ENCODE peak calls at places on chromosomes 7 and 10, in eight cellular contexts. One of them, this sample, is unnamed.

GRCh38 chr10:35870665-35871310 is 228.7 kb upstream of the FZD8 start:
- DNase-seq in colonic mucosa: no peak
- DNase-seq in IMR-90: no peak
- DNase-seq in HFF-Myc: no peak
- DNase-seq in brain microvascular endothelial cell: no peak
- DNase-seq in lower leg skin: no peak
- DNase-seq in cardiac fibroblast: no peak
- DNase-seq in upper lobe of right lung: no peak
- DNase-seq in this sample: no peak

GRCh38 chr10:114022751-114023150 is 20.9 kb upstream of the ADRB1 start:
- DNase-seq in HFF-Myc: no peak
- DNase-seq in upper lobe of right lung: no peak
- DNase-seq in IMR-90: no peak
- DNase-seq in cardiac fibroblast: no peak
- DNase-seq in lower leg skin: no peak
- DNase-seq in colonic mucosa: no peak
- DNase-seq in brain microvascular endothelial cell: no peak
- DNase-seq in this sample: no peak

GRCh38 chr7:123624527-123625183 is 23.0 kb downstream of the ASB15 start:
- DNase-seq in lower leg skin: no peak
- DNase-seq in cardiac fibroblast: peak; percentile 58
- DNase-seq in upper lobe of right lung: peak; percentile 67
- DNase-seq in colonic mucosa: peak; percentile 39
- DNase-seq in IMR-90: peak; percentile 25
- DNase-seq in brain microvascular endothelial cell: no peak
- DNase-seq in HFF-Myc: no peak
- DNase-seq in this sample: peak; percentile 3

GRCh38 chr7:94195813-94196212 is 191.7 kb upstream of the BET1 start:
- DNase-seq in HFF-Myc: no peak
- DNase-seq in upper lobe of right lung: no peak
- DNase-seq in cardiac fibroblast: no peak
- DNase-seq in IMR-90: no peak
- DNase-seq in colonic mucosa: no peak
- DNase-seq in brain microvascular endothelial cell: no peak
- DNase-seq in lower leg skin: no peak
- DNase-seq in this sample: no peak

GRCh38 chr10:29177266-29177832 is 111.5 kb upstream of the LYZL1 start:
- DNase-seq in lower leg skin: no peak
- DNase-seq in upper lobe of right lung: no peak
- DNase-seq in HFF-Myc: no peak
- DNase-seq in cardiac fibroblast: no peak
- DNase-seq in IMR-90: no peak
- DNase-seq in brain microvascular endothelial cell: no peak
- DNase-seq in colonic mucosa: no peak
- DNase-seq in this sample: no peak

GRCh38 chr7:47638679-47639306 is 56.9 kb upstream of the TNS3 start:
- DNase-seq in IMR-90: peak; percentile 69
- DNase-seq in colonic mucosa: peak; percentile 50
- DNase-seq in lower leg skin: no peak
- DNase-seq in cardiac fibroblast: no peak
- DNase-seq in brain microvascular endothelial cell: no peak
- DNase-seq in HFF-Myc: no peak
- DNase-seq in upper lobe of right lung: no peak
- DNase-seq in this sample: no peak

GRCh38 chr7:96921231-96921630 is 84.1 kb upstream of the DLX6 start:
- DNase-seq in lower leg skin: no peak
- DNase-seq in HFF-Myc: no peak
- DNase-seq in IMR-90: no peak
- DNase-seq in cardiac fibroblast: no peak
- DNase-seq in brain microvascular endothelial cell: no peak
- DNase-seq in upper lobe of right lung: no peak
- DNase-seq in colonic mucosa: no peak
- DNase-seq in this sample: no peak

GRCh38 chr7:70267381-70267780 is 669.1 kb downstream of the AUTS2 start:
- DNase-seq in colonic mucosa: no peak
- DNase-seq in IMR-90: no peak
- DNase-seq in HFF-Myc: no peak
- DNase-seq in upper lobe of right lung: no peak
- DNase-seq in brain microvascular endothelial cell: no peak
- DNase-seq in cardiac fibroblast: no peak
- DNase-seq in lower leg skin: no peak
- DNase-seq in this sample: no peak

GRCh38 chr7:47330561-47331178 is 251.2 kb downstream of the TNS3 start:
- DNase-seq in colonic mucosa: no peak
- DNase-seq in IMR-90: no peak
- DNase-seq in cardiac fibroblast: no peak
- DNase-seq in lower leg skin: peak; percentile 80
- DNase-seq in HFF-Myc: no peak
- DNase-seq in upper lobe of right lung: no peak
- DNase-seq in brain microvascular endothelial cell: no peak
- DNase-seq in this sample: no peak

GRCh38 chr7:123948122-123948521 is 23.1 kb downstream of the SPAM1 start:
- DNase-seq in colonic mucosa: no peak
- DNase-seq in brain microvascular endothelial cell: no peak
- DNase-seq in lower leg skin: no peak
- DNase-seq in HFF-Myc: no peak
- DNase-seq in upper lobe of right lung: no peak
- DNase-seq in IMR-90: no peak
- DNase-seq in cardiac fibroblast: no peak
- DNase-seq in this sample: no peak

GRCh38 chr7:493661-494251 is 25.9 kb downstream of the PDGFA start:
- DNase-seq in cardiac fibroblast: no peak
- DNase-seq in upper lobe of right lung: peak; percentile 55
- DNase-seq in colonic mucosa: no peak
- DNase-seq in brain microvascular endothelial cell: no peak
- DNase-seq in HFF-Myc: no peak
- DNase-seq in lower leg skin: no peak
- DNase-seq in IMR-90: no peak
- DNase-seq in this sample: no peak

GRCh38 chr7:2510909-2511768 is 8.4 kb upstream of the LFNG start:
- DNase-seq in upper lobe of right lung: no peak
- DNase-seq in lower leg skin: no peak
- DNase-seq in cardiac fibroblast: no peak
- DNase-seq in HFF-Myc: no peak
- DNase-seq in colonic mucosa: peak; percentile 70
- DNase-seq in IMR-90: no peak
- DNase-seq in brain microvascular endothelial cell: no peak
- DNase-seq in this sample: no peak

GRCh38 chr7:494906-495305 is 24.7 kb downstream of the PDGFA start:
- DNase-seq in lower leg skin: no peak
- DNase-seq in brain microvascular endothelial cell: no peak
- DNase-seq in IMR-90: no peak
- DNase-seq in colonic mucosa: no peak
- DNase-seq in upper lobe of right lung: peak; percentile 60
- DNase-seq in cardiac fibroblast: no peak
- DNase-seq in HFF-Myc: no peak
- DNase-seq in this sample: no peak

GRCh38 chr7:159156436-159157245 is 12.0 kb upstream of the VIPR2 start:
- DNase-seq in cardiac fibroblast: no peak
- DNase-seq in HFF-Myc: no peak
- DNase-seq in lower leg skin: no peak
- DNase-seq in brain microvascular endothelial cell: no peak
- DNase-seq in upper lobe of right lung: no peak
- DNase-seq in IMR-90: no peak
- DNase-seq in colonic mucosa: no peak
- DNase-seq in this sample: no peak

DNA sequence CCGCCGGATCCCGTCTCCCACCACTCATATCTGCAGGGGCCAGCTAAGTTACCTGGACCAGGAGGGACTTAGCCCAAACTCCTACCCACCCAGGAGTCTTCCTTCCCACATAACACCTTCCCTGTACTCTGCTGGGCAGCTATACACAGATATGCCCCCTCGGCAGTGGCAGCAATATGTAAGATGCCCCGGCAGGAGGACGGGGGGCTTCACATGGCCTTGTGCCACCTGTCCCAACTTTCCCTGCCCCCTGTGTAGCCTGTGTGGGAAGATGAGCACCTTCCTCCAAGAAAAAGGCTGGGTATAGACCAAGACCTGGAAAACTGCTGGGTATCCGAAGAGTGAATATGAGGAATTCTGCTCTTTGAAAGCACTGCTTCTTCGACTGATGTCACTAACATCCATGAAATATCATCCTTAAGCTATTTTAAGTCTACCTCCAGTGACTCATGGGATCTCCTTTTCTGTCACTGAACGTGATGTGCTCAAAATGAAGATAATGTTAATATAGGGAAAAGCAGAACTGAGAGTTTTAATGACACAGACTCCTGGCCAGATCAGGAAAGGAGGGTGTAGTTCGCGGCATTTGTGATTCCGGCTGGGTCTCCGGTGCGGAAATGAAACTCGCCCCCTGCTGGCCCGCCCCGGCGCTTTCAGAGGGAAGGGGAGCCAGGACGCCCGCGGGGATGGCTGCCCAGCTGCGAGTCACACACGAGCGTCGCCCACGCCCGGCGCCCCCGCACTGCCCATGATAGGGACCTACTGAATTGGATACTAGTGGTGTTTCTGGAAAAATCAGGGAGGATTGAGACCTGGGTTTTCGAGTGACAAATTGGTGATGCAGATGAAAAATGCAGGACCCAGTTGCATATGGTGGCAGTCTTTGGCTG is 256.9 kb upstream of the NFE2L3 start:
- DNase-seq in IMR-90: peak; percentile 2
- DNase-seq in colonic mucosa: peak; percentile 83
- DNase-seq in upper lobe of right lung: peak; percentile 87
- DNase-seq in HFF-Myc: peak; percentile 1
- DNase-seq in cardiac fibroblast: peak; percentile 11
- DNase-seq in lower leg skin: peak; percentile 96
- DNase-seq in brain microvascular endothelial cell: peak; percentile 20
- DNase-seq in this sample: peak; percentile 11
- H3K4me3 ChIP-seq in IMR-90: peak overlapping the region; percentile 33
- H3K4me3 ChIP-seq in colonic mucosa: no peak overlapping the region
- H3K4me3 ChIP-seq in upper lobe of right lung: peak overlapping the region; percentile 0
- H3K4me3 ChIP-seq in HFF-Myc: no peak overlapping the region
- H3K4me3 ChIP-seq in cardiac fibroblast: no peak overlapping the region
- H3K4me3 ChIP-seq in lower leg skin: peak overlapping the region; percentile 10
- H3K4me3 ChIP-seq in brain microvascular endothelial cell: peak overlapping the region; percentile 9
- H3K4me3 ChIP-seq in this sample: peak overlapping the region; percentile 35

DNA sequence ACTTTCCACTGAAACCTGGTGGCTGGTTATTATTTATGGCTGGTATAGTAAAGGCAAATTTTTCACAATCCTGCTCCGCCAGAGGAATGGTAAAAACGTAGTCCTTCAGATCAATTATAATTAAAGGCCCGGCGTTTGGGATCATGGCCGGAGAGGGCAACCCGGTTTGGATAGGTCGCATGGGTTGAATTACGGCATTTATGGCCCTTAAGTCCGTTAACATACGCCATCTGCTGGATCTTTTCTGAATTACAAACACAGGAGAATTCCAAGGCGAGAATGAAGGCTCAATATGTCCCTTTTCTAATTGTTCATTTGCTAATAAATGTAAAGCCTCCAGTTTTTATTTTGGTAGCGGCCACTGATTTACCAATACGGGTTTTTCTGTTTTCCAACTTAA is 11.3 kb upstream of the TAS2R3 start:
- DNase-seq in upper lobe of right lung: no peak
- DNase-seq in cardiac fibroblast: peak; percentile 26
- DNase-seq in lower leg skin: no peak
- DNase-seq in HFF-Myc: no peak
- DNase-seq in brain microvascular endothelial cell: no peak
- DNase-seq in IMR-90: no peak
- DNase-seq in colonic mucosa: no peak
- DNase-seq in this sample: no peak
- TF ChIP-seq CTCF in upper lobe of right lung: peak; percentile 33
- TF ChIP-seq CTCF in cardiac fibroblast: peak; percentile 30
- TF ChIP-seq CTCF in lower leg skin: no peak
- TF ChIP-seq CTCF in HFF-Myc: peak; percentile 33
- TF ChIP-seq CTCF in brain microvascular endothelial cell: peak; percentile 45
- TF ChIP-seq CTCF in IMR-90: peak; percentile 6
- TF ChIP-seq CTCF in colonic mucosa: no peak
- TF ChIP-seq CTCF in this sample: peak; percentile 34

GRCh38 chr10:132785433-132786278 is at the start of gene NKX6-2:
- DNase-seq in cardiac fibroblast: no peak
- DNase-seq in IMR-90: no peak
- DNase-seq in upper lobe of right lung: no peak
- DNase-seq in brain microvascular endothelial cell: no peak
- DNase-seq in HFF-Myc: no peak
- DNase-seq in colonic mucosa: no peak
- DNase-seq in lower leg skin: no peak
- DNase-seq in this sample: no peak

GRCh38 chr10:132784582-132785432 is 1.1 kb downstream of the NKX6-2 start:
- DNase-seq in IMR-90: no peak
- DNase-seq in brain microvascular endothelial cell: no peak
- DNase-seq in cardiac fibroblast: no peak
- DNase-seq in lower leg skin: no peak
- DNase-seq in upper lobe of right lung: no peak
- DNase-seq in colonic mucosa: no peak
- DNase-seq in HFF-Myc: no peak
- DNase-seq in this sample: no peak

GRCh38 chr10:132786529-132787252 is 744 bp upstream of the NKX6-2 start:
- DNase-seq in IMR-90: no peak
- DNase-seq in cardiac fibroblast: no peak
- DNase-seq in upper lobe of right lung: no peak
- DNase-seq in brain microvascular endothelial cell: no peak
- DNase-seq in HFF-Myc: no peak
- DNase-seq in colonic mucosa: no peak
- DNase-seq in lower leg skin: no peak
- DNase-seq in this sample: no peak

GRCh38 chr10:132787253-132788179 is 1.6 kb upstream of the NKX6-2 start:
- DNase-seq in HFF-Myc: no peak
- DNase-seq in brain microvascular endothelial cell: no peak
- DNase-seq in IMR-90: no peak
- DNase-seq in lower leg skin: no peak
- DNase-seq in upper lobe of right lung: no peak
- DNase-seq in colonic mucosa: no peak
- DNase-seq in cardiac fibroblast: no peak
- DNase-seq in this sample: no peak

DNA sequence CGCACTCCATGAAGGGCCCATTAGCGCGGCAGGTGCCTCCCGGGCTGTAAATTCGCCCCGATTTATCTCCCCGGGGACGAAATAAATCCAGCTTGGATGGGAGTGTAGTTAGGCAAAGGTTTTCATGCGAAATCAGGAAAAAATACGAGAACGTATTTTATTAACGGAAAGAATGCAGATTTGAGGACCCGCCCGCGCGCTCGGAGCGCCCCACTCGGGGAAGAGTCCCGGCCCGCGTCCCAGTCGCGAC is 257 bp upstream of the NKX6-2 start:
- DNase-seq in colonic mucosa: no peak
- DNase-seq in upper lobe of right lung: no peak
- DNase-seq in lower leg skin: no peak
- DNase-seq in brain microvascular endothelial cell: no peak
- DNase-seq in IMR-90: no peak
- DNase-seq in cardiac fibroblast: no peak
- DNase-seq in HFF-Myc: no peak
- DNase-seq in this sample: no peak
- H3K4me3 ChIP-seq in colonic mucosa: no peak overlapping the region
- H3K4me3 ChIP-seq in upper lobe of right lung: no peak overlapping the region
- H3K4me3 ChIP-seq in lower leg skin: no peak overlapping the region
- H3K4me3 ChIP-seq in brain microvascular endothelial cell: no peak overlapping the region
- H3K4me3 ChIP-seq in IMR-90: no peak overlapping the region
- H3K4me3 ChIP-seq in cardiac fibroblast: no peak overlapping the region
- H3K4me3 ChIP-seq in HFF-Myc: no peak overlapping the region
- H3K4me3 ChIP-seq in this sample: no peak overlapping the region

DNA sequence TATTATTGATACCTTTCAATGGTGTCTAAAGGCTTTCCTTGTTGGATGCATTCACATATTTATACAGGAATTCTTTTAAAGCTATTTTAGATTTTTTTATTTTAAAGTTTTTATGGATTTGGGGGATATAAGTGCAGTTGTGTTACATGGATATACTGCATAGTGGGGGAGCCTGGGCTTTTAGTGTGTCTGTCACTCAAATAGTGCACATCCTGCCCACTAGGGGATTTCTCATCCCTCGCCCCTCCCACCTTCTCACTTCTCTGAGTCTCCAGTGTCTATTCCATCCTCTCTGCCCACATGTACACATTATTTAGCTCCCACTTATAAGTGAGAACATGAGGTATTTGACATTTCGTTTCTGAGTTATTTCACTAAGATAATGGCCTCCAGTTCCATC is 154.0 kb upstream of the MKI67 start:
- DNase-seq in upper lobe of right lung: no peak
- DNase-seq in colonic mucosa: no peak
- DNase-seq in HFF-Myc: no peak
- DNase-seq in brain microvascular endothelial cell: no peak
- DNase-seq in IMR-90: no peak
- DNase-seq in cardiac fibroblast: no peak
- DNase-seq in lower leg skin: no peak
- DNase-seq in this sample: no peak
- TF ChIP-seq CTCF in upper lobe of right lung: no peak
- TF ChIP-seq CTCF in colonic mucosa: no peak
- TF ChIP-seq CTCF in HFF-Myc: no peak
- TF ChIP-seq CTCF in brain microvascular endothelial cell: no peak
- TF ChIP-seq CTCF in IMR-90: no peak
- TF ChIP-seq CTCF in cardiac fibroblast: no peak
- TF ChIP-seq CTCF in lower leg skin: no peak
- TF ChIP-seq CTCF in this sample: no peak